ENCODE peak calls at places on chromosomes 12 and 14, in eight cellular contexts. C, Q, R, Z, D, P, K and T are unnamed samples.

GRCh38 chr12:45785315-45785714 is 55.8 kb downstream of the ARID2 start:
- DNase-seq in C (no peak), Q (no peak), R (no peak), Z (no peak), D (no peak), P (no peak), K (no peak), T (no peak)

GRCh38 chr14:28773917-28774691 is 7.5 kb downstream of the FOXG1 start:
- DNase-seq in C (peak), Q (no peak), R (no peak), Z (no peak), D (peak), P (peak), K (peak), T (no peak)

GRCh38 chr12:114911196-114911595 is 227.2 kb upstream of the TBX3 start:
- DNase-seq in C (no peak), Q (no peak), R (no peak), Z (no peak), D (no peak), P (no peak), K (no peak), T (no peak)

GRCh38 chr12:9900930-9901329 is 19.6 kb downstream of the KLRF2 start:
- DNase-seq in C (no peak), Q (no peak), R (no peak), Z (no peak), D (no peak), P (no peak), K (no peak), T (no peak)

GRCh38 chr14:103576371-103577024 is 13.7 kb downstream of the COA8 start:
- DNase-seq in C (peak), Q (peak), R (peak), Z (peak), D (peak), P (peak), K (peak), T (no peak)

GRCh38 chr14:68210729-68211299 is 391.2 kb downstream of the RAD51B start:
- DNase-seq in C (peak), Q (peak), R (no peak), Z (no peak), D (no peak), P (no peak), K (peak), T (peak)

GRCh38 chr12:117689857-117690256 is 278.9 kb downstream of the KSR2 start:
- DNase-seq in C (no peak), Q (no peak), R (no peak), Z (no peak), D (no peak), P (no peak), K (no peak), T (no peak)

GRCh38 chr14:24187538-24187915 is 1.1 kb downstream of the IPO4 start:
- DNase-seq in C (no peak), Q (no peak), R (no peak), Z (no peak), D (no peak), P (no peak), K (no peak), T (no peak)

GRCh38 chr12:91361864-91362263 is 179.2 kb upstream of the DCN start:
- DNase-seq in C (peak), Q (peak), R (peak), Z (no peak), D (peak), P (no peak), K (peak), T (no peak)